ENCODE peak calls at places on chromosomes 12 and 14, in five cellular contexts. C is AG09319; T is putamen; M is ACHN; Q is stimulated activated naive CD8-positive, alpha-beta T cell treated with anti-CD3 and anti-CD28 coated beads, Interleukin-15, Interleukin-2, amounts not matched to agents 100 U/mL and 50 U/mL, for 24 hours. F is an unnamed sample.

GRCh38 chr12:67645571-67645970 is 3.0 kb upstream of the DYRK2 start:
- DNase-seq in C (peak), M (no peak), T (no peak), Q (no peak), F (no peak)

GRCh38 chr12:27293463-27293862 is 39.2 kb upstream of the BMAL2 start:
- DNase-seq in C (no peak), Q (no peak), M (no peak), T (no peak), F (no peak)

GRCh38 chr14:90714811-90715210 is 101.4 kb downstream of the TTC7B start:
- DNase-seq in C (no peak), M (no peak), T (no peak), Q (no peak), F (no peak)

GRCh38 chr12:71636704-71637115 is 26.9 kb downstream of the ZFC3H1 start:
- DNase-seq in Q (no peak), M (peak), C (peak), T (peak), F (peak)

GRCh38 chr12:18983854-18984253 is 145.7 kb upstream of the PLEKHA5 start:
- DNase-seq in M (no peak), C (no peak), T (no peak), Q (no peak), F (no peak)

GRCh38 chr14:75446447-75446846 is 18.6 kb downstream of the JDP2 start:
- DNase-seq in T (no peak), M (no peak), Q (no peak), C (no peak), F (no peak)

GRCh38 chr14:30980980-30981379 is 44.5 kb upstream of the AP4S1 start:
- DNase-seq in M (no peak), C (no peak), Q (no peak), T (no peak), F (no peak)

GRCh38 chr14:52790756-52791203 is 627 bp downstream of the GNPNAT1 start:
- DNase-seq in Q (no peak), C (no peak), T (no peak), M (no peak), F (no peak)

GRCh38 chr14:101347893-101348777 is 213.2 kb upstream of the DIO3 start:
- DNase-seq in Q (no peak), M (no peak), T (no peak), C (no peak), F (no peak)